ENCODE peak calls at places on chromosome 17, in six cellular contexts. M is suprapubic skin, L is left lung, R is Karpas-422, V is left ventricle myocardium inferior, U is small intestine. O is an unnamed sample.

GRCh38 chr17:73482251-73482661 is 162.0 kb downstream of the SDK2 start:
- DNase-seq in V (no peak), L (no peak), M (no peak), U (no peak), R (no peak), O (no peak)

GRCh38 chr17:37743875-37744632 is 805 bp downstream of the HNF1B start:
- DNase-seq in V (no peak), U (peak; percentile 38), L (no peak), M (no peak), R (no peak), O (no peak)

GRCh38 chr17:68512967-68513474 is 791 bp downstream of the PRKAR1A start:
- DNase-seq in M (peak; percentile 73), V (no peak), R (peak; percentile 53), L (no peak), U (peak; percentile 41), O (no peak)

GRCh38 chr17:181213-182163 is at the start of gene DOC2B:
- DNase-seq in R (no peak), U (peak; percentile 25), L (peak; percentile 52), V (peak; percentile 61), M (no peak), O (no peak)

GRCh38 chr17:80692931-80693467 is 148.4 kb downstream of the RPTOR start:
- DNase-seq in L (no peak), R (no peak), V (no peak), M (no peak), U (no peak), O (no peak)

GRCh38 chr17:67375761-67376160 is 1.3 kb upstream of the PITPNC1 start:
- DNase-seq in V (no peak), R (no peak), U (no peak), L (no peak), M (no peak), O (no peak)

GRCh38 chr17:66753126-66753920 is 81.6 kb upstream of the CACNG5 start:
- DNase-seq in M (no peak), L (no peak), R (no peak), U (no peak), V (no peak), O (no peak)

GRCh38 chr17:70053241-70054234 is 21.5 kb upstream of the KCNJ16 start:
- DNase-seq in V (no peak), M (no peak), L (no peak), U (no peak), R (no peak), O (no peak)

GRCh38 chr17:15409721-15410247 is 57.6 kb downstream of the CDRT4 start:
- DNase-seq in U (no peak), V (peak; percentile 48), M (no peak), R (no peak), L (no peak), O (no peak)

GRCh38 chr17:81248649-81249048 is 9.5 kb downstream of the NDUFAF8 start:
- DNase-seq in R (no peak), U (no peak), V (no peak), M (no peak), L (no peak), O (no peak)

GRCh38 chr17:75980188-75981018 is 1.4 kb downstream of the TEN1 start:
- DNase-seq in R (peak; percentile 60), M (peak; percentile 59), V (no peak), U (no peak), L (no peak), O (no peak)

GRCh38 chr17:63503330-63503685 is 19.9 kb upstream of the KCNH6 start:
- DNase-seq in V (no peak), U (no peak), R (peak; percentile 70), M (no peak), L (no peak), O (no peak)

GRCh38 chr17:74523308-74523707 is 8.0 kb downstream of the CD300LB start:
- DNase-seq in L (peak; percentile 28), M (no peak), U (no peak), R (no peak), V (no peak), O (no peak)

GRCh38 chr17:9227819-9228407 is 206.6 kb downstream of the NTN1 start:
- DNase-seq in M (peak; percentile 59), V (no peak), R (no peak), L (no peak), U (no peak), O (no peak)

GRCh38 chr17:65936013-65936412 is 255.9 kb downstream of the CEP112 start:
- DNase-seq in V (no peak), U (no peak), L (no peak), M (no peak), R (no peak), O (no peak)

GRCh38 chr17:59840329-59840907 is 52.3 kb downstream of the TUBD1 start:
- DNase-seq in M (no peak), R (no peak), U (peak; percentile 52), L (no peak), V (no peak), O (no peak)

GRCh38 chr17:17609121-17609520 is 17.6 kb upstream of the PEMT start:
- DNase-seq in L (no peak), U (peak; percentile 38), R (peak; percentile 52), M (no peak), V (no peak), O (no peak)

GRCh38 chr17:69402052-69402451 is 12.4 kb upstream of the MAP2K6 start:
- DNase-seq in V (no peak), R (no peak), U (no peak), M (no peak), L (no peak), O (no peak)

GRCh38 chr17:7685533-7686220 is 1.6 kb downstream of the TP53 start:
- DNase-seq in M (peak; percentile 96), U (peak; percentile 93), V (peak; percentile 92), L (peak; percentile 96), R (peak; percentile 96), O (peak; percentile 92)

GRCh38 chr17:73586153-73586906 is 57.9 kb downstream of the SDK2 start:
- DNase-seq in L (no peak), V (no peak), M (no peak), U (no peak), R (no peak), O (no peak)

GRCh38 chr17:4740584-4740983 is 856 bp upstream of the CXCL16 start:
- DNase-seq in M (no peak), U (no peak), R (no peak), V (no peak), L (no peak), O (no peak)

GRCh38 chr17:68600123-68600880 is 865 bp downstream of the FAM20A start:
- DNase-seq in L (peak; percentile 67), V (peak; percentile 56), R (no peak), U (no peak), M (peak; percentile 69), O (no peak)

GRCh38 chr17:5413682-5414081 is 5.8 kb downstream of the NUP88 start:
- DNase-seq in U (peak; percentile 77), V (no peak), M (no peak), L (no peak), R (no peak), O (no peak)

GRCh38 chr17:16374129-16374528 is 6.8 kb upstream of the UBB start:
- DNase-seq in V (no peak), M (no peak), R (no peak), U (peak; percentile 60), L (no peak), O (no peak)

DNA sequence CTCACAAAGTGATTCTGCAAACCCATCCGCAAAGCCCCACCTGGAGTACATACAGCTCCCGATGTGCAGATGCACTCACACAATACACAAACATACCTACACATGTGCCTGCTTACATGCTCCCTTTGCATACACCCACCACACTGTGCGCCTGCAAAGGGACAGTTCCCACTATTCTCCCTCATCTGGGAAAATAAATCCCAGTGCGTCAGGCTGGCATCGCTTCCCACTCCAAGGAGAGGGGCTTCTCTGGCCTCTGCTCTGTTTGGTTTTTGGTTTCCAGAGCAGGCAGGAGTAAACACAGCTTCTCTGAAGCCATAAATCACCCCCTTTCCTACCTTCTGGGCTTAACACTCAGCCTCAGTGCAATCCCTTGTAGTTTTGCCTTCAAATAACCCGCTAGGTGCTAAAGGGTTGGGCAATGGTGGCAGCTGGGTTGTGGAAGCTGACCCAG is 14.7 kb downstream of the HOXB4 start:
- DNase-seq in M (no peak), L (no peak), V (no peak), U (no peak), R (no peak), O (no peak)
- H3K4me3 ChIP-seq in M (peak overlapping the region; percentile 61), L (no peak overlapping the region), V (peak overlapping the region; percentile 61), U (no peak overlapping the region), R (no peak overlapping the region), O (no peak overlapping the region)

DNA sequence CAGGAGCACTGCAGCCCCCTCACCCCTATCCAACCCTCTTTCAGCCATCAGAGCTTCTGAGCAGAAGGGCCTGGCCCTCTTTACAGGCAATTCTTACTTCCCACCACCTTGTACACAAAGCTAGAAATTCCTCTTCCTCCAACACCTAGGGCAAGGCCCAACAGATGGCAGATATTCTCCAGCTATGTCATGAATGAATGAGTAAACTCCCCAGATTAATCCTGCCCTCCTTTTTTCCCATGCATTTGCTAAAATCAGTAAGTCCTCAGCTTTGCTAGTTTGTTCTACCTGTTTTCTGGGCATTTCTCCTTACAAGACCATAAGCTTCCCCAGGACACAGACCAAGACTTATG is 20.4 kb upstream of the MRPS23 start:
- DNase-seq in U (no peak), M (no peak), L (no peak), V (no peak), R (no peak), O (no peak)
- H3K4me1 ChIP-seq in U (no peaks in the 10 kb centered on the region), M (peaks cover 61% of the 10 kb centered on the region), L (peaks cover 38% of the 10 kb centered on the region), V (peaks cover 65% of the 10 kb centered on the region), R (peaks cover 14% of the 10 kb centered on the region), O (peaks cover 8% of the 10 kb centered on the region)

DNA sequence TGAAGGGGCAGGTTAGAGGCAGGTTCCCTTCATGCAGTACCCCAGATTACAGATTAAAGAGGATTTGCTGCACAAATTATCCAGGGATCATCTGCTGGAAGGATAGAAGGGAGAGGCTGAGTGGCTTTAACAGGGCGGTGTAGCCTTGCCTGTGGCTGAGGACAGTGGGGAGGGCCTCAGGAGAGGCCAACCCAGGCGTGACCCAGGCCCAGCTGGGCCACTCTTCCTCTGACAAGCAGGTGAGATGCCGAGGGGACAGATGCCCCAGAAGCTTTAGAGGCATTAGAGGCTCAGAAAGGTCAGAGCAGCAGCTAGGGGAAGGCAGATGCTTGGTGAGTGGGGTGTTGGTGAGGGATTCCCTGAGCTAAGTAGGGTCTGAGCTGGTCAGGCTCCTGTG is 18.1 kb upstream of the MTMR4 start:
- DNase-seq in M (no peak), V (no peak), R (no peak), L (no peak), U (no peak), O (no peak)
- H3K4me3 ChIP-seq in M (peak overlapping the region; percentile 63), V (peak overlapping the region; percentile 75), R (no peak overlapping the region), L (no peak overlapping the region), U (no peak overlapping the region), O (peak overlapping the region; percentile 45)

DNA sequence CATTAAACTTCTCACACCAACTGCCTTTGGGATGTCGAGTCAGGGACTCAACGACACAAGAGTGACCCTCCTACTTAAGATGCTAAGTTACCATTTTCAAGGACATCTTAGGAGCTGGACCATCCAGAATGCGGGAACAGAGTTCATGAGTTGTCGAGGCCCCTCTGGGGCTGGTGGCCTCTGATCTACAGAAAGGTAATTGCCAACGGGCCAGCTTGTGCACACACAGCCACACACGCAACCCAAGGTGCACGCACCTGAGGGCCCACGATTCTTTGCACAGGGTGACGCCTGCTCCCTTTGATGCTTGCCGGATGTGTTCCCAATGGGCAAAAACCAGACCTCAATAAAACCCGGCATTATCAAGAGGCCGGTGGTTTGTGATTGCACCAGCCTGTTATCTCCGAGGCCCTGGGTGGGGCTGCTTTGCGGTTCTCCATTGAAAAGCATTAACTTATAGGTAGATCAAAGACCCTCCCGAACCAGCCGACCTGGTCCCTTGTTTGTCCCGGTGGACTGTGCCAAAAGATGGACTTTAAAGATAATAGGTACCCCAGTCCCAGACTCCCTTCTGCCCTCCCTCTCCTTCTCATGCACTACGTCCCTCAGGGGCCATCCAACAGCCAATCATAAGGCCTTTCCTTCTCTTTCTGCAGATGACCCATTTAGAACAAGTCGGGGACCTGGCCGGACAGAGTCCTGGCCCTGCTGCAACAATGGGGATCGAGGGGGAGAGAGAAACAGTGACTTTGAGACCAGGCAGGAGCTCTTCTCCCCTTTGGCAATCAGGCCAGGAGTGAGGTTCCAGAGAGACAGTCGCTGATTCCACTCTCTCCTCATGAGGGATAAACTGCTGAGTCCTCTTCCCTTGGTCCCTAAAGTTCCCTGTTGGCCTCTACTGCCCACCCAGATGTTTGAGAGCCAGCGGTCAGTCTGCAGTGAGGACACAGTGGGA is 292.5 kb downstream of the SOX9 start:
- DNase-seq in V (no peak), U (peak; percentile 81), R (no peak), L (no peak), M (no peak), O (no peak)
- H3K4me1 ChIP-seq in V (peaks cover 4% of the 10 kb centered on the region), U (no peaks in the 10 kb centered on the region), R (peaks cover 48% of the 10 kb centered on the region), L (no peaks in the 10 kb centered on the region), M (peaks cover 26% of the 10 kb centered on the region), O (no peaks in the 10 kb centered on the region)

O was measured in CD8-positive, alpha-beta memory T cell.